ENCODE peak calls at places on chromosomes 12 and 14, in six cellular contexts. T is NCI-H510A treated with DMSO at 0.1 percent for 48 hours; R is CD8-positive, alpha-beta T cell; U is mesothelial cell of epicardium; K is effector CD4-positive, alpha-beta T cell; O is ascending aorta. C is an unnamed sample.
A peak's percentile ranks its signal among the peaks of the same experiment; 100 is the strongest.

GRCh38 chr12:108803428-108804105 is 53.8 kb downstream of the SSH1 start:
- DNase-seq in U (no peak), R (peak; percentile 80), O (peak; percentile 94), T (peak; percentile 81), K (peak; percentile 64), C (peak; percentile 52)

GRCh38 chr14:78631551-78631950 is 461.4 kb downstream of the NRXN3 start:
- DNase-seq in R (no peak), T (no peak), O (no peak), K (no peak), U (no peak), C (no peak)

GRCh38 chr12:114414866-114415524 is 9.1 kb upstream of the TBX5 start:
- DNase-seq in T (no peak), R (no peak), O (no peak), U (no peak), K (no peak), C (no peak)

GRCh38 chr14:59254146-59254910 is 65.9 kb downstream of the DAAM1 start:
- DNase-seq in U (no peak), R (no peak), T (peak; percentile 34), K (no peak), O (peak; percentile 77), C (no peak)

GRCh38 chr12:53298154-53298553 is 1.3 kb upstream of the MYG1 start:
- DNase-seq in R (no peak), U (no peak), O (no peak), T (no peak), K (no peak), C (no peak)

GRCh38 chr12:15728118-15728598 is 61.0 kb downstream of the EPS8 start:
- DNase-seq in K (no peak), R (no peak), O (no peak), T (no peak), U (no peak), C (no peak)

GRCh38 chr14:104856157-104856868 is 8.8 kb upstream of the CEP170B start:
- DNase-seq in O (peak; percentile 59), R (no peak), U (no peak), T (no peak), K (no peak), C (no peak)

GRCh38 chr14:35556548-35556947 is 22.6 kb downstream of the INSM2 start:
- DNase-seq in K (no peak), U (no peak), T (no peak), O (no peak), R (no peak), C (no peak)

GRCh38 chr12:124429535-124429934 is 134.6 kb downstream of the RFLNA start:
- DNase-seq in T (no peak), O (no peak), U (no peak), R (no peak), K (no peak), C (no peak)

GRCh38 chr14:68789798-68790655 is 2.8 kb downstream of the ZFP36L1 start:
- DNase-seq in O (no peak), T (no peak), K (no peak), U (no peak), R (peak; percentile 65), C (no peak)

GRCh38 chr14:57389646-57390036 is 745 bp upstream of the NAA30 start:
- DNase-seq in T (peak; percentile 59), R (no peak), K (no peak), U (no peak), O (no peak), C (no peak)